ENCODE peak calls at places on chromosomes 13 and 19, in five cellular contexts. B is upper lobe of right lung; S is CD8-positive, alpha-beta memory T cell; I is neural progenitor cell; T is suprapubic skin. E is an unnamed sample.
A peak's percentile ranks its signal among the peaks of the same experiment; 100 is the strongest.

GRCh38 chr19:30656520-30657100 is 284.4 kb downstream of the ZNF536 start:
- DNase-seq in T (no peak), B (no peak), I (no peak), S (no peak), E (no peak)

GRCh38 chr19:52507266-52507665 is 20.2 kb upstream of the ZNF808 start:
- DNase-seq in B (no peak), S (no peak), T (no peak), I (no peak), E (no peak)

GRCh38 chr19:46660008-46660517 is 919 bp downstream of the DACT3 start:
- DNase-seq in T (peak; percentile 68), B (no peak), S (no peak), I (peak; percentile 71), E (no peak)

GRCh38 chr13:49098198-49098597 is 121.9 kb upstream of the MLNR start:
- DNase-seq in B (no peak), S (no peak), I (no peak), T (no peak), E (no peak)

GRCh38 chr13:94617389-94618000 is 15.8 kb downstream of the GPR180 start:
- DNase-seq in S (peak; percentile 37), T (no peak), I (no peak), B (no peak), E (no peak)

GRCh38 chr19:38685666-38686529 is 38.4 kb downstream of the ACTN4 start:
- DNase-seq in S (no peak), B (no peak), T (peak; percentile 53), I (peak; percentile 80), E (no peak)

GRCh38 chr19:57244513-57244912 is 4.1 kb downstream of the ZNF805 start:
- DNase-seq in S (no peak), I (no peak), B (no peak), T (no peak), E (no peak)

GRCh38 chr19:41997851-41998229 is 3.8 kb upstream of the ATP1A3 start:
- DNase-seq in I (no peak), S (no peak), T (no peak), B (no peak), E (no peak)

GRCh38 chr19:32253683-32254020 is 91.8 kb upstream of the ZNF507 start:
- DNase-seq in I (no peak), B (no peak), S (no peak), T (no peak), E (no peak)

GRCh38 chr19:39032164-39032918 is at the start of gene FBXO27:
- DNase-seq in B (peak; percentile 72), S (no peak), T (peak; percentile 71), I (peak; percentile 72), E (no peak)

GRCh38 chr19:8451885-8452284 is 7.1 kb downstream of the HNRNPM start:
- DNase-seq in S (no peak), I (peak; percentile 40), B (no peak), T (no peak), E (no peak)

GRCh38 chr13:98576963-98577822 is at the start of gene STK24:
- DNase-seq in B (peak; percentile 87), T (peak; percentile 83), I (peak; percentile 92), S (peak; percentile 61), E (no peak)

GRCh38 chr13:37070956-37071355 is 11.5 kb upstream of the SUPT20H start:
- DNase-seq in I (no peak), T (no peak), B (no peak), S (no peak), E (no peak)

GRCh38 chr13:48879854-48880253 is 95.9 kb upstream of the FNDC3A start:
- DNase-seq in S (no peak), I (no peak), T (no peak), B (no peak), E (no peak)

GRCh38 chr19:6055013-6055795 is 55.1 kb downstream of the RFX2 start:
- DNase-seq in B (no peak), I (no peak), S (no peak), T (peak; percentile 17), E (no peak)

GRCh38 chr13:113953561-113953960 is 20.3 kb downstream of the C13orf46 start:
- DNase-seq in I (no peak), S (no peak), T (peak; percentile 47), B (no peak), E (no peak)

GRCh38 chr19:46618670-46619231 is 6.1 kb downstream of the PTGIR start:
- DNase-seq in I (no peak), S (no peak), T (no peak), B (no peak), E (no peak)

GRCh38 chr19:18647807-18648206 is 11.0 kb downstream of the KLHL26 start:
- DNase-seq in S (no peak), I (no peak), T (no peak), B (no peak), E (no peak)

GRCh38 chr13:107865643-107866006 is 349.7 kb downstream of the LIG4 start:
- DNase-seq in S (no peak), B (no peak), T (no peak), I (no peak), E (no peak)

GRCh38 chr13:44703371-44703770 is 127.2 kb upstream of the TSC22D1 start:
- DNase-seq in S (no peak), T (no peak), B (no peak), I (no peak), E (no peak)

GRCh38 chr13:32179708-32180107 is 135.5 kb downstream of the ZAR1L start:
- DNase-seq in T (no peak), I (no peak), S (no peak), B (no peak), E (no peak)

GRCh38 chr19:12783226-12783848 is 7.9 kb upstream of the JUNB start:
- DNase-seq in S (no peak), B (no peak), T (no peak), I (no peak), E (no peak)

GRCh38 chr13:106530209-106530906 is 5.1 kb downstream of the EFNB2 start:
- DNase-seq in S (no peak), B (no peak), I (peak; percentile 46), T (no peak), E (no peak)
- H3K4me3 ChIP-seq in S (no peak overlapping the region), B (peak overlapping the region; percentile 62), I (peak overlapping the region; percentile 71), T (peak overlapping the region; percentile 81), E (no peak overlapping the region)

GRCh38 chr19:48192750-48193149 is 22.3 kb downstream of the ZSWIM9 start:
- DNase-seq in I (no peak), T (no peak), B (no peak), S (no peak), E (no peak)
- H3K9me3 ChIP-seq in I (no peaks in the 10 kb centered on the region), T (no peaks in the 10 kb centered on the region), B (no peaks in the 10 kb centered on the region), S (no peaks in the 10 kb centered on the region), E (no peaks in the 10 kb centered on the region)

DNA sequence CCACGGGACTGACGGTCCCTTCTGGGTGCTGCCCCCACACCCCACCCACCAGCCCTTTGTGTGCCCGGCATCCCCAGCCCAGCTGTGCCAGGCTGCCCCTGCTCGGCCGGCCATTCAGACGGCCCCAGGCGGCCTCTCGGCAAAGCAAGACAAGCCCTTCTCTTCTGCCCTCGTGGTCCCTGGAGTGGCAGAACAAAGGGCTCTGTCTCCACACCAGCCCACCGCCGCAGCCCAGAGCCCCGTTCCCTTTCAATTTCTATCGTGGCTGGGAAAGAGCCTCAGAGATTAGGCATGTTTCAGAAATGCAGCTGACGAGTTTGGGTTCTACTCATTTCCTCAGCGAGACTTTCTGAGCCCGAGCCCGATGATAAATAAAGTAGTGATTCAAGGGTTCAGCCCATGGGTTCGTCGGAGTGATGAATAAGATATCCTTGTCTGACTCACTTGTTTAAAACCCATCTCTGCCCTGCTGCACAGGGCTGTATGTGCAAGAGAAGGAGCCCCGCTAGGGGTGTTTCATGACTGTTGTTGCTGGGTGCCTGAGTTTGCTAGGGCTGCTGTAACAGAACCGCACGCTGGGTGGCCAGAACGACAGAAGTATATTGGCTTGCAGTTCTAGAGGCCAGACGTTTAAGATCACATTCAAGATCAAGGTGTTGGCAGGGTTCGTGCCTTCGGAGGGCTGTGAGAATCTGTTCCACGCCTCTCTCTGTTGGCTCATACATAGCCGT is 4.3 kb downstream of the MYO9B start:
- DNase-seq in S (peak; percentile 59), T (peak; percentile 87), I (peak; percentile 85), B (no peak), E (peak; percentile 49)
- H3K4me3 ChIP-seq in S (peak overlapping the region; percentile 29), T (peak overlapping the region; percentile 30), I (peak overlapping the region; percentile 15), B (peak overlapping the region; percentile 30), E (peak overlapping the region; percentile 62)

DNA sequence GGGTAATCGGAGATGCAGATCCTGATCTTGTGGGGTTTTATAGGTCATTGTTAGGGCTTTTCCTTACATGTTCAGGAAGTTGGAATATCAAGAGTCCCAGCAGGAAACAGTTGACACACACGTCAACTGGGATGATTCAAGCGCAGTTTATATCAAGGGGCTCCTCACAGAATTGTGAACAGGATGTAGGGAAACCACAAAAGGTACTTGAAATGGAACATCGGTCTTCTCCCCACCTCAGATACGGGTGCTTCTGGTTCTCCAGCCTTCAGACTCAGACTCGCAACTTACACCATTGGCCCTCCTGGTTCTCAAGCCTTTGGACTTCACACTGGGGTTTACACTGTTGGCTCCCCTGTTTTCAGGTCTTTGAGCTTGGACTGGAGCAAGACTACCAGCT is 19.5 kb downstream of the ZNF557 start:
- DNase-seq in B (no peak), T (no peak), I (no peak), S (no peak), E (no peak)
- H3K9me3 ChIP-seq in B (peaks cover 56% of the 10 kb centered on the region), T (peaks cover 67% of the 10 kb centered on the region), I (peaks cover 25% of the 10 kb centered on the region), S (peaks cover 46% of the 10 kb centered on the region), E (peaks cover 96% of the 10 kb centered on the region)

DNA sequence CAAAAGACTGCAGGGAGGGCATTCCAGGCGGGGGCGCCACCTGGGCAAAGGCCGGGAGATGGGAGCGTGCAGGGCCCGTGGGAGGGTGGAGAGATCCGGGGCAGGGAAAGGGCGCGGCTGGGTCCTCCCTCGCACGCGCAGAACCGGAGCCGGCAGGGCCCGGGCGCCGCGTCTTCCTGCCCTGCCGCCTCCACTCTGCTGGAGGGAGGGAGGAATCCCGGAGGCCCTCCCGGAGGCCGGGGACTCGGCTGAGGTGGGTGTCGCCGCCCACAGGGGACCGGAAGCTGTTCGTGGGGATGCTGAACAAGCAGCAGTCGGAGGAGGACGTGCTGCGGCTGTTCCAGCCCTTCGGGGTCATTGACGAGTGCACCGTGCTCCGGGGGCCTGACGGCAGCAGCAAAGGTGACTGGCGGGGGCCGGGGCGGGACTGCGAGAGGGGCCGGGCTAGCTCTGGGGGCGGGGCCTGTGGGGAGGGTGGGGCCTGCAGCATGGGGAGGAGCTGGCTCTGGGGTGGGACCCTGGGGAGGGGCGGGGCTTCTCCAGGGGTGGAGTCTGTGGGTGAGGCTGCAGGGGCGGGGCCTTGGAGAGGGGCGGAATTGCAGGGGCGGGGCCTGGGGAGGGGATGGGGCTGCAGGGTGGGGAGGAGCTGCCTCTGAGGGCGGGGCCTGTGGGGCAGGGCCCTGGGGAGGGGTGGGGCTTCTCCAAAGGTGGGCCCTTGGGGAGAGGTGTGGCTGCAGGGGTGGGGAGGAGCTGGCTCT is 51.3 kb downstream of the CELF5 start:
- DNase-seq in B (peak; percentile 90), S (peak; percentile 90), I (peak; percentile 97), T (peak; percentile 86), E (no peak)
- H3K4me3 ChIP-seq in B (peak overlapping the region; percentile 40), S (peak overlapping the region; percentile 80), I (peak overlapping the region; percentile 58), T (peak overlapping the region; percentile 34), E (peak overlapping the region; percentile 61)

GRCh38 chr19:22140356-22140755 is 56.4 kb downstream of the ZNF676 start:
- DNase-seq in S (no peak), I (no peak), T (no peak), B (no peak), E (no peak)

DNA sequence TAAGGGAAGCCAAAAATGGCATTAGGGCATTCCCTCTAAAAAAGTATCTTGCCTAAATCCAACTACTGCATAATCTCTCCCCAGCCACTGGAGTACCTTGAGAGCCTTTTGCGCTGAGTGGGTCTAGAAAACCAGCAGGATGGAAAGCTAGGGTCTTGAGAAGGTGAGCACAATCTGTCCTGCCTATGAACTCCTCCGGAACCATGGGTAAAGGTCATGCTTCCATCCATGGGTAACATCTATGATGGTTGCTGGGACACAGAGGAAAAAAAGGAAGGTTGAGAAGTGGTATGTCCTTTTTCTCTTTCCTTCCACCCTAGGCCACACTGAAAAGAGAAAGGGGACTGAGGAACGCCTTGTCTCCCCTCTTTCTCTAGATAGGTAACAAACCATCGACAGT is 52.4 kb downstream of the ZNF676 start:
- DNase-seq in B (no peak), S (no peak), T (no peak), I (peak; percentile 27), E (no peak)
- H3K9me3 ChIP-seq in B (peaks cover 45% of the 10 kb centered on the region), S (peaks cover 19% of the 10 kb centered on the region), T (peaks cover 33% of the 10 kb centered on the region), I (peaks cover 55% of the 10 kb centered on the region), E (peaks cover 36% of the 10 kb centered on the region)